ENCODE peak calls at places on chromosomes 11 and 22, in five cellular contexts. O is HepG2, C is transverse colon, Z is suprapubic skin, G is sigmoid colon. J is an unnamed sample.

GRCh38 chr11:77705195-77705876 is 67.7 kb upstream of the CLNS1A start:
- DNase-seq in O (peak), G (no peak), C (no peak), Z (no peak), J (no peak)

GRCh38 chr11:65580031-65580692 is 4.3 kb downstream of the EHBP1L1 start:
- DNase-seq in C (no peak), O (no peak), G (no peak), Z (no peak), J (no peak)

GRCh38 chr11:69744435-69744834 is 30.7 kb downstream of the FGF4 start:
- DNase-seq in O (peak), Z (no peak), G (no peak), C (no peak), J (no peak)

GRCh38 chr11:103735497-103736032 is 300.9 kb upstream of the DDI1 start:
- DNase-seq in Z (no peak), G (no peak), O (no peak), C (no peak), J (no peak)

GRCh38 chr11:75470681-75471080 is 37.7 kb upstream of the KLHL35 start:
- DNase-seq in G (no peak), Z (no peak), C (no peak), O (no peak), J (no peak)

GRCh38 chr11:2691991-2692841 is 7.6 kb downstream of the KCNQ1OT1 start:
- DNase-seq in C (no peak), O (peak), Z (peak), G (peak), J (no peak)

GRCh38 chr22:23532756-23533155 is 47.3 kb downstream of the IGLL1 start:
- DNase-seq in G (peak), O (no peak), C (no peak), Z (peak), J (no peak)

GRCh38 chr11:86116996-86117705 is 48.3 kb upstream of the PICALM start:
- DNase-seq in G (no peak), C (no peak), O (no peak), Z (no peak), J (no peak)

GRCh38 chr22:39169797-39170466 is 17.5 kb upstream of the CBX7 start:
- DNase-seq in G (no peak), Z (no peak), O (no peak), C (no peak), J (no peak)

GRCh38 chr11:28793282-28793738 is 685.1 kb downstream of the METTL15 start:
- DNase-seq in C (no peak), G (no peak), O (no peak), Z (no peak), J (no peak)

GRCh38 chr22:46119729-46120419 is 30.5 kb upstream of the PPARA start:
- DNase-seq in G (peak), Z (no peak), C (no peak), O (no peak), J (no peak)

GRCh38 chr11:73213196-73214143 is 4.6 kb upstream of the P2RY2 start:
- DNase-seq in G (peak), C (no peak), Z (no peak), O (peak), J (no peak)

GRCh38 chr11:59206635-59207034 is 6.1 kb downstream of the MPEG1 start:
- DNase-seq in O (peak), C (peak), G (no peak), Z (no peak), J (peak)

GRCh38 chr11:59207988-59208432 is 4.7 kb downstream of the MPEG1 start:
- DNase-seq in Z (no peak), G (no peak), C (no peak), O (peak), J (peak)

GRCh38 chr11:59204736-59205135 is 8.0 kb downstream of the MPEG1 start:
- DNase-seq in G (no peak), C (no peak), O (no peak), Z (no peak), J (no peak)

GRCh38 chr11:59208956-59209355 is 3.8 kb downstream of the MPEG1 start:
- DNase-seq in O (no peak), Z (no peak), C (no peak), G (no peak), J (no peak)

GRCh38 chr11:59205664-59206063 is 7.1 kb downstream of the MPEG1 start:
- DNase-seq in C (no peak), Z (no peak), O (no peak), G (no peak), J (no peak)
- TF ChIP-seq POLR2AphosphoS5 in C (no peak), Z (no peak), O (no peak), G (no peak), J (no peak)

GRCh38 chr22:28029201-28029948 is 110.3 kb upstream of the PITPNB start:
- DNase-seq in C (peak), G (no peak), Z (peak), O (no peak), J (peak)
- TF ChIP-seq EP300 in C (no peak), G (no peak), Z (no peak), O (no peak), J (no peak)

DNA sequence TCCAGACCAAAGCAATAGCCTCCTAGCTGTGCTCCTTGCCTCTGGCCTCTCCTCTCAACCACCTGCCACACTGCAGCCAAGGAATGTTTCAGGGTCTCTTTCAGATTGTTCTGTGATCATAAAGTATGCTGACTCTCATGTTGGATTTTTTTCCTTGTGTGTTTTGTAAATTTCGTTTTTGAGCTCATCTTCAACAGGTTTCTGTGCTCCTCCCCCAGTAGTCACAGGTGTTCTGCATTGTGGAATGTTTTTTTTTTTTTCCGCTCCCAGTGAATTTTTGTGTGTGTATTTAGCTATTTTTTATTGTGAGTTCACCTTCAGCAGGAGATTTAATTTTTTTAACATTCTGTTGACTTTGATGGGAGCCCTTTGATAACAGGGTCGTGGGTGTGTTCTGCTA is 153.7 kb downstream of the MYO18B start:
- DNase-seq in O (no peak), Z (no peak), G (no peak), C (no peak), J (no peak)
- TF ChIP-seq POLR2A in O (no peak), Z (no peak), G (no peak), C (no peak), J (no peak)

GRCh38 chr11:130499828-130500227 is 51.4 kb downstream of the ADAMTS15 start:
- DNase-seq in C (no peak), O (no peak), Z (no peak), G (no peak), J (no peak)

GRCh38 chr11:130498181-130498580 is 49.7 kb downstream of the ADAMTS15 start:
- DNase-seq in O (no peak), Z (no peak), G (no peak), C (no peak), J (no peak)
- TF ChIP-seq POLR2AphosphoS5 in O (no peak), Z (no peak), G (no peak), C (no peak), J (no peak)

GRCh38 chr11:107217444-107217843 is 199.2 kb upstream of the GUCY1A2 start:
- DNase-seq in Z (no peak), O (no peak), G (no peak), C (no peak), J (no peak)

GRCh38 chr11:107218123-107219084 is 200.1 kb upstream of the GUCY1A2 start:
- DNase-seq in C (no peak), Z (no peak), G (no peak), O (no peak), J (no peak)

GRCh38 chr11:107215006-107215405 is 196.7 kb upstream of the GUCY1A2 start:
- DNase-seq in Z (no peak), G (no peak), C (no peak), O (no peak), J (no peak)
- TF ChIP-seq EP300 in Z (no peak), G (no peak), C (no peak), O (no peak), J (no peak)

J was measured in stomach.